ENCODE peak calls at places on chromosomes 2 and 18, in five cellular contexts. K, E, D, P and J are unnamed samples.

GRCh38 chr18:79789901-79790885 is 7.5 kb upstream of the KCNG2 start:
- DNase-seq in K (no peak), E (no peak), D (no peak), P (no peak), J (peak; percentile 5)

GRCh38 chr18:70047931-70048603 is 100.4 kb upstream of the CD226 start:
- DNase-seq in K (no peak), E (peak; percentile 59), D (no peak), P (no peak), J (peak; percentile 41)

GRCh38 chr2:232890896-232891601 is 21.0 kb downstream of the SNORC start:
- DNase-seq in K (no peak), E (peak; percentile 26), D (no peak), P (no peak), J (peak; percentile 32)

GRCh38 chr2:127508025-127508620 is 18.2 kb downstream of the IWS1 start:
- DNase-seq in K (no peak), E (peak; percentile 22), D (no peak), P (no peak), J (peak; percentile 43)

GRCh38 chr2:181203916-181204315 is 223.5 kb downstream of the UBE2E3 start:
- DNase-seq in K (no peak), E (peak; percentile 23), D (no peak), P (no peak), J (peak; percentile 13)

GRCh38 chr2:99079226-99079625 is 62.3 kb upstream of the C2orf15 start:
- DNase-seq in K (no peak), E (peak; percentile 7), D (no peak), P (no peak), J (peak; percentile 2)

GRCh38 chr2:71101656-71102055 is 28.4 kb downstream of the MCEE start:
- DNase-seq in K (peak; percentile 34), E (peak; percentile 65), D (no peak), P (no peak), J (peak; percentile 83)

GRCh38 chr2:214006601-214007000 is 404.3 kb upstream of the VWC2L start:
- DNase-seq in K (no peak), E (no peak), D (no peak), P (no peak), J (no peak)

GRCh38 chr2:197354169-197354558 is 43.6 kb upstream of the ANKRD44 start:
- DNase-seq in K (no peak), E (no peak), D (no peak), P (no peak), J (no peak)

GRCh38 chr2:98952971-98953370 is 16.9 kb upstream of the CRACDL start:
- DNase-seq in K (no peak), E (peak; percentile 6), D (no peak), P (no peak), J (no peak)

GRCh38 chr2:133568172-133568571 is at the start of gene NCKAP5:
- DNase-seq in K (peak; percentile 39), E (peak; percentile 48), D (peak; percentile 79), P (no peak), J (peak; percentile 77)

GRCh38 chr18:46754661-46755292 is 2.1 kb downstream of the ST8SIA5 start:
- DNase-seq in K (no peak), E (no peak), D (no peak), P (no peak), J (no peak)
- TF ChIP-seq CTCF in K (no peak), E (peak; percentile 8), D (no peak), P (peak; percentile 38), J (peak; percentile 9)

GRCh38 chr2:39779926-39780325 is 868 bp upstream of the THUMPD2 start:
- DNase-seq in K (no peak), E (no peak), D (no peak), P (no peak), J (no peak)

GRCh38 chr2:39782591-39782990 is 3.5 kb upstream of the THUMPD2 start:
- DNase-seq in K (no peak), E (no peak), D (no peak), P (no peak), J (no peak)

GRCh38 chr2:39778775-39779751 is at the start of gene THUMPD2:
- DNase-seq in K (peak; percentile 38), E (peak; percentile 74), D (peak; percentile 64), P (peak; percentile 7), J (peak; percentile 71)

GRCh38 chr2:39781697-39782096 is 2.6 kb upstream of the THUMPD2 start:
- DNase-seq in K (no peak), E (no peak), D (no peak), P (no peak), J (peak; percentile 8)

GRCh38 chr2:39780825-39781600 is 2.0 kb upstream of the THUMPD2 start:
- DNase-seq in K (no peak), E (no peak), D (no peak), P (no peak), J (peak; percentile 11)
- H3K4me3 ChIP-seq in K (no peak overlapping the region), E (peak overlapping the region; percentile 16), D (no peak overlapping the region), P (no peak overlapping the region), J (no peak overlapping the region)

GRCh38 chr2:2103320-2103719 is 227.8 kb downstream of the MYT1L start:
- DNase-seq in K (no peak), E (no peak), D (no peak), P (no peak), J (no peak)

GRCh38 chr2:2102870-2103269 is 228.2 kb downstream of the MYT1L start:
- DNase-seq in K (no peak), E (no peak), D (no peak), P (no peak), J (no peak)

GRCh38 chr2:2104331-2104730 is 226.7 kb downstream of the MYT1L start:
- DNase-seq in K (no peak), E (no peak), D (no peak), P (no peak), J (no peak)

GRCh38 chr2:2098458-2099167 is 232.5 kb downstream of the MYT1L start:
- DNase-seq in K (no peak), E (no peak), D (no peak), P (no peak), J (no peak)

DNA sequence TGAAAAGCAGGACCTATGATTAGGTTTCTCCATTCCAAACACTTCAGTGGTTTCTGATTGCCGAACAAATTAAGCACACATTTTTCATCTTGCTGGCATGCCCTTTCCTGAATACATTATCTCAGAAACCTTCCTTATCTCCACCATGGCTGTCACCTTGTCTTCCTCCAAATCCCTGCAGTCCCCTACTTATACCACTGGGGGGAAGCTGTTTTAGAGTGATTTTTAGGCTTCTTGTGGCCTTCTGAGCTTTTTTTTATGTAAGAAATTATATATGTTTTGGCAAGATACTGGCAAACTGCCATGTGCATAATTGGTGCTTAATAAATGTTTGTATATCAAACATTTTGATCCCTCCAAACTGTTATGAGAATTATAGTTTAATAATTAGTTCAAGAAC is 229.2 kb downstream of the MYT1L start:
- DNase-seq in K (no peak), E (no peak), D (no peak), P (no peak), J (peak; percentile 52)
- TF ChIP-seq CTCF in K (no peak), E (peak; percentile 19), D (no peak), P (peak; percentile 40), J (peak; percentile 58)

DNA sequence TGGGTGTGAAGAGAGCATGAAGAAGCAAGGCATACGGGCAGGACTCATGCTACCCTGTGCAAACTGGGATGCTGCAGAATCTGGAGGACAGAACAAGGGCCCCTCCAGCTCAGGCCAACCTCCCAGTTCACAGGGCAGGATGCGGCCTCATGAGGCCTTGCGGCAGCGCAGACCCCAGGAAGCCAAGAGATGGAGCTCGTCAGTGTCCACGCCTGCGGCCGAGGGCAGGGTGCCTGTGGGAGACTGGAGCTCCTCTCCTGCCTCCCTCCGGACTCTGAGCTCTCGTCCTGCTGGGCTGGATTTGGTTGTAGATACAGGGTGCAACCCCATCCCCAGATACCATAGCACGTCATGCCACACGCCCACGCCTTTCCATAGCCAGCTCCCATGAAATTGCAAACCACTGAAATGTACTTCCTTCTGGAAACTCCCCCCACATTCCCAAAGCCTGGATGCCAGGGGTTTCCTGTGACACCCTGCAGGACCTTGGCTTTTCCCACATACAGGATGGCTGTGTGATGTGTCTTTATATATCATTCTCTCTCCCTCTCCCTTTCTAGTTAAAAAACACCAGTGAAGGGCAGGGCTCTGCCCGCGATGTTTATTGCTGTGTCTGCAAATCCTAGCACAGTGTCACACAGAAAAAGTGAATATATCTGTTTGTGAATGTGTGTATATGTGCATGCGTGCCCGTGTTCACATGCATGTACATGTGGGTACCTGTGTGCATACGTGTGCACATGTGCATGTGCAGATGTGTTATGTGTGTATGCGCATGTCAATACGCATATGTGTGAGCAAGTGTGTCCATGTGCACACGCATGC is 12.3 kb upstream of the SNTG2 start:
- DNase-seq in K (no peak), E (peak; percentile 72), D (no peak), P (peak; percentile 18), J (no peak)
- H3K4me3 ChIP-seq in K (no peak overlapping the region), E (no peak overlapping the region), D (no peak overlapping the region), P (no peak overlapping the region), J (no peak overlapping the region)